ENCODE peak calls at places on chromosomes 7 and 10, in four cellular contexts. C is myocyte; V is activated CD4-positive, alpha-beta T cell treated with anti-CD3 and anti-CD28 coated beads, Interleukin-2, amount 50 U/mL, for 1 hour; X is Panc1. L is an unnamed sample.

GRCh38 chr10:125156739-125157472 is 3.5 kb downstream of the CTBP2 start:
- DNase-seq in X (no peak), C (peak; percentile 52), V (no peak), L (peak; percentile 62)

GRCh38 chr10:24897326-24897926 is 55.0 kb downstream of the PRTFDC1 start:
- DNase-seq in V (no peak), X (no peak), C (no peak), L (no peak)

GRCh38 chr7:86964973-86965726 is 94.3 kb downstream of the ELAPOR2 start:
- DNase-seq in V (no peak), C (no peak), X (no peak), L (peak; percentile 37)

GRCh38 chr7:47739301-47739870 is 157.5 kb upstream of the TNS3 start:
- DNase-seq in X (no peak), V (no peak), C (no peak), L (no peak)

GRCh38 chr7:29607889-29608288 is 44.3 kb downstream of the PRR15 start:
- DNase-seq in V (no peak), X (peak; percentile 56), C (peak; percentile 26), L (no peak)

GRCh38 chr7:146096994-146097393 is 19.6 kb upstream of the CNTNAP2 start:
- DNase-seq in V (no peak), X (no peak), C (no peak), L (no peak)

GRCh38 chr7:144090667-144091066 is 4.6 kb downstream of the OR2A12 start:
- DNase-seq in C (no peak), V (no peak), X (no peak), L (no peak)

GRCh38 chr10:792792-793100 is 103.3 kb upstream of the DIP2C start:
- DNase-seq in V (no peak), C (peak; percentile 78), X (no peak), L (peak; percentile 43)

GRCh38 chr7:30266686-30267085 is 17.7 kb upstream of the ZNRF2 start:
- DNase-seq in C (no peak), V (no peak), X (no peak), L (no peak)

GRCh38 chr10:15486404-15486803 is 115.3 kb upstream of the FAM171A1 start:
- DNase-seq in X (no peak), C (no peak), V (no peak), L (no peak)

GRCh38 chr10:97648557-97649404 is 8.3 kb downstream of the PI4K2A start:
- DNase-seq in X (peak; percentile 76), V (no peak), C (peak; percentile 81), L (peak; percentile 44)

GRCh38 chr10:101777857-101778145 is 1.9 kb upstream of the FGF8 start:
- DNase-seq in C (no peak), V (no peak), X (no peak), L (peak; percentile 22)

GRCh38 chr7:158112571-158113320 is 474.9 kb downstream of the PTPRN2 start:
- DNase-seq in V (no peak), C (no peak), X (no peak), L (no peak)

GRCh38 chr7:27487509-27487908 is 175.2 kb downstream of the HIBADH start:
- DNase-seq in V (no peak), C (no peak), X (no peak), L (no peak)

GRCh38 chr10:49817845-49818244 is 55.7 kb upstream of the OGDHL start:
- DNase-seq in C (no peak), X (no peak), V (no peak), L (peak; percentile 5)

GRCh38 chr10:98340261-98340675 is 72.3 kb upstream of the LOXL4 start:
- DNase-seq in X (no peak), V (no peak), C (peak; percentile 88), L (no peak)

GRCh38 chr7:33604015-33604414 is 301.3 kb upstream of the BMPER start:
- DNase-seq in X (no peak), V (no peak), C (no peak), L (no peak)

GRCh38 chr10:48625013-48625412 is 20.1 kb upstream of the ARHGAP22 start:
- DNase-seq in C (no peak), V (no peak), X (no peak), L (no peak)

GRCh38 chr10:30172663-30173062 is 113.3 kb upstream of the JCAD start:
- DNase-seq in V (no peak), C (no peak), X (no peak), L (no peak)

GRCh38 chr7:68088894-68089293 is 1092.3 kb downstream of the TYW1 start:
- DNase-seq in X (no peak), V (no peak), C (no peak), L (no peak)

GRCh38 chr7:74502216-74502891 is 48.6 kb downstream of the GTF2IRD1 start:
- DNase-seq in C (peak; percentile 71), V (no peak), X (no peak), L (peak; percentile 87)

GRCh38 chr10:119441151-119441821 is 101.2 kb downstream of the RGS10 start:
- DNase-seq in X (no peak), C (peak; percentile 51), V (no peak), L (no peak)

GRCh38 chr7:128921866-128922440 is 11.4 kb upstream of the KCP start:
- DNase-seq in C (no peak), X (no peak), V (no peak), L (no peak)

GRCh38 chr7:11212816-11213215 is 239.1 kb downstream of the PHF14 start:
- DNase-seq in V (no peak), C (no peak), X (no peak), L (peak; percentile 25)

GRCh38 chr7:128167316-128167691 is 73.8 kb upstream of the LEP start:
- DNase-seq in C (peak; percentile 59), X (no peak), V (no peak), L (no peak)

GRCh38 chr10:72310636-72311035 is 36.9 kb downstream of the DDIT4 start:
- DNase-seq in C (no peak), X (no peak), V (no peak), L (no peak)

GRCh38 chr7:87312215-87312865 is 33.1 kb upstream of the CROT start:
- DNase-seq in X (peak; percentile 69), C (peak; percentile 73), V (peak; percentile 55), L (peak; percentile 65)